ENCODE peak calls at places on chromosomes 2 and 18, in six cellular contexts. N is neural progenitor cell, B is psoas muscle, X is pancreas, W is H9, Q is HCT116. Z is an unnamed sample.

GRCh38 chr2:159084395-159085370 is 116.2 kb downstream of the TANC1 start:
- DNase-seq in N (no peak), B (no peak), X (no peak), W (no peak), Q (no peak), Z (no peak)

GRCh38 chr2:10054424-10054823 is 11.1 kb downstream of the KLF11 start:
- DNase-seq in N (no peak), B (no peak), X (no peak), W (no peak), Q (no peak), Z (no peak)

GRCh38 chr2:96225016-96225533 is 16.4 kb upstream of the STARD7 start:
- DNase-seq in N (no peak), B (no peak), X (no peak), W (no peak), Q (no peak), Z (no peak)

GRCh38 chr18:80119111-80119510 is 10.0 kb downstream of the ADNP2 start:
- DNase-seq in N (peak), B (no peak), X (no peak), W (no peak), Q (no peak), Z (no peak)

GRCh38 chr2:201254331-201254730 is 6.0 kb upstream of the CASP8 start:
- DNase-seq in N (no peak), B (no peak), X (peak), W (peak), Q (no peak), Z (peak)

GRCh38 chr2:200121931-200122330 is 166.5 kb downstream of the MAIP1 start:
- DNase-seq in N (no peak), B (no peak), X (no peak), W (no peak), Q (no peak), Z (no peak)

GRCh38 chr2:188983427-188984101 is 9.4 kb downstream of the COL3A1 start:
- DNase-seq in N (peak), B (no peak), X (no peak), W (no peak), Q (peak), Z (peak)

GRCh38 chr2:237737196-237737865 is 61.2 kb upstream of the RBM44 start:
- DNase-seq in N (no peak), B (no peak), X (no peak), W (no peak), Q (no peak), Z (no peak)

GRCh38 chr18:9802175-9802747 is 83.5 kb upstream of the TXNDC2 start:
- DNase-seq in N (no peak), B (no peak), X (no peak), W (no peak), Q (no peak), Z (no peak)

GRCh38 chr2:12796617-12797016 is 79.9 kb downstream of the TRIB2 start:
- DNase-seq in N (peak), B (no peak), X (no peak), W (no peak), Q (no peak), Z (no peak)

GRCh38 chr18:50033004-50033403 is 161.9 kb downstream of the MYO5B start:
- DNase-seq in N (no peak), B (no peak), X (no peak), W (no peak), Q (no peak), Z (no peak)

GRCh38 chr2:136905779-136906178 is 140.4 kb downstream of the THSD7B start:
- DNase-seq in N (no peak), B (no peak), X (no peak), W (no peak), Q (no peak), Z (no peak)

GRCh38 chr2:19676770-19677169 is 225.0 kb downstream of the TTC32 start:
- DNase-seq in N (peak), B (no peak), X (no peak), W (peak), Q (no peak), Z (no peak)

GRCh38 chr2:65353046-65353445 is 79.4 kb downstream of the SPRED2 start:
- DNase-seq in N (peak), B (no peak), X (no peak), W (peak), Q (no peak), Z (no peak)

GRCh38 chr2:128589681-128590080 is 271.0 kb upstream of the HS6ST1 start:
- DNase-seq in N (no peak), B (no peak), X (no peak), W (peak), Q (no peak), Z (no peak)

GRCh38 chr2:132977812-132978529 is 308.0 kb upstream of the LYPD1 start:
- DNase-seq in N (no peak), B (no peak), X (no peak), W (no peak), Q (no peak), Z (peak)

GRCh38 chr2:20225294-20226151 is 593 bp upstream of the SDC1 start:
- DNase-seq in N (peak), B (no peak), X (peak), W (peak), Q (peak), Z (no peak)

GRCh38 chr2:14706201-14706600 is 73.7 kb downstream of the LRATD1 start:
- DNase-seq in N (no peak), B (no peak), X (no peak), W (no peak), Q (no peak), Z (no peak)

GRCh38 chr18:40046596-40046995 is 1908.4 kb upstream of the PIK3C3 start:
- DNase-seq in N (no peak), B (no peak), X (no peak), W (no peak), Q (no peak), Z (no peak)

GRCh38 chr2:12722445-12723316 is 5.9 kb downstream of the TRIB2 start:
- DNase-seq in N (no peak), B (no peak), X (no peak), W (no peak), Q (no peak), Z (no peak)

GRCh38 chr2:31762085-31762484 is 181.3 kb upstream of the SRD5A2 start:
- DNase-seq in N (no peak), B (no peak), X (no peak), W (no peak), Q (no peak), Z (no peak)

GRCh38 chr2:99636432-99637034 is 146.7 kb upstream of the REV1 start:
- DNase-seq in N (no peak), B (peak), X (peak), W (no peak), Q (no peak), Z (no peak)

GRCh38 chr2:28454016-28454930 is 41.6 kb upstream of the PLB1 start:
- DNase-seq in N (no peak), B (no peak), X (no peak), W (no peak), Q (no peak), Z (peak)

GRCh38 chr2:71849603-71850305 is 297.9 kb downstream of the CYP26B1 start:
- DNase-seq in N (no peak), B (no peak), X (no peak), W (peak), Q (no peak), Z (no peak)

GRCh38 chr2:24201496-24201895 is 26.6 kb downstream of the FAM228A start:
- DNase-seq in N (no peak), B (no peak), X (no peak), W (no peak), Q (no peak), Z (no peak)

GRCh38 chr2:24204505-24204904 is 29.7 kb downstream of the FAM228A start:
- DNase-seq in N (no peak), B (no peak), X (no peak), W (no peak), Q (no peak), Z (no peak)

GRCh38 chr2:24206242-24206641 is 31.4 kb downstream of the FAM228A start:
- DNase-seq in N (no peak), B (no peak), X (no peak), W (no peak), Q (no peak), Z (no peak)

GRCh38 chr2:24203029-24203786 is 28.4 kb downstream of the FAM228A start:
- DNase-seq in N (peak), B (no peak), X (no peak), W (no peak), Q (no peak), Z (no peak)

GRCh38 chr2:24203787-24204150 is 28.9 kb downstream of the FAM228A start:
- DNase-seq in N (no peak), B (no peak), X (no peak), W (no peak), Q (no peak), Z (no peak)
- TF ChIP-seq CTCF in N (no peak), B (no peak), X (no peak), W (no peak), Q (no peak), Z (no peak)

GRCh38 chr2:111121028-111121872 is 536 bp downstream of the BCL2L11 start:
- DNase-seq in N (peak), B (peak), X (peak), W (peak), Q (no peak), Z (no peak)
- TF ChIP-seq CTCF in N (peak), B (no peak), X (no peak), W (no peak), Q (no peak), Z (no peak)

GRCh38 chr2:174605687-174606086 is 8.1 kb upstream of the WIPF1 start:
- DNase-seq in N (no peak), B (no peak), X (no peak), W (no peak), Q (peak), Z (no peak)
- TF ChIP-seq CTCF in N (peak), B (peak), X (peak), W (peak), Q (peak), Z (peak)

DNA sequence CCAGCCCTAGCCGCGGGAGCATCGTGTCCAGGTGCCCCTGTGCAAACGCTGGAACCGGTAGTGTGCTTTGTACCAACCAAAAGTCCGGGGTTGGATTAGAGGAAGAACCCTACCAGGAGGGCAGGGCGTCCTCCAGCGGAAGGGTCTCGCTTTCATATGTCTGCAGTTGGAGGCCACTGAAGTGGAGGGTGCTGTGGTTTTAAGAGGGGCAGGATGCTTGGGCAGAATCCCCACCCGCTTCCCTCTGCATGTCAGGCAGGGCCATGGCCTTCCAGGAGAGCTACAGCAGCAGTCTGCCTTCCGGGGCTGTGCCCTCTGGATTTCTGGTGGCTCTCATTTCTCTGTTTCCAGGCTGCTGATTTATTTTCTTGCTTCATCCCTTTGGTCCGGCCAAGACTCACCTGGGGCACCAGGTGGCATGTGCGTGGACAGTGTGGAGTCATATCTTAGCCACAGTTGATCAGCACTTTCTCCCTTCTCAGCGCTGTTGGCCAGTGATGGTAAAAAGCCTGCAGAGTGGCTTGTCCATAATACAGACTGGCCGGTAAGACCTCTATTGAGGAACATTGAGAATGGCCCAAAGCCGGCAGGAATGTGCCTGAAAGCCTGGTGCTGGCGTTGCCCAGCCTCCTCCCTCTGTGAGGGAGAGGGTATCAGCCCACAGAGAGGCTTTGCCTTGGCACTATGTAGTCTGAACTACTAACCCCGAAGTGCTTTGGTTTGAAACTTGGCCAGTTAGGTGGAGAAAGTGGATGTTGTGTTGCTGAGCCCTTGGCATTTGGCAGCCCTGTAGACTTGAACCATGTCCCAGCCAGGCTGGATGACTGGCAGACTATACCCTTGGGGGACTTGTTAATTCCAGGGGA is 1.8 kb downstream of the AGAP1 start:
- DNase-seq in N (peak), B (no peak), X (peak), W (no peak), Q (no peak), Z (no peak)
- TF ChIP-seq CTCF in N (no peak), B (no peak), X (no peak), W (no peak), Q (no peak), Z (no peak)

GRCh38 chr2:121582272-121582671 is 51.6 kb downstream of the RNU4ATAC start:
- DNase-seq in N (no peak), B (no peak), X (no peak), W (no peak), Q (no peak), Z (no peak)
- TF ChIP-seq CTCF in N (no peak), B (no peak), X (no peak), W (no peak), Q (no peak), Z (no peak)

DNA sequence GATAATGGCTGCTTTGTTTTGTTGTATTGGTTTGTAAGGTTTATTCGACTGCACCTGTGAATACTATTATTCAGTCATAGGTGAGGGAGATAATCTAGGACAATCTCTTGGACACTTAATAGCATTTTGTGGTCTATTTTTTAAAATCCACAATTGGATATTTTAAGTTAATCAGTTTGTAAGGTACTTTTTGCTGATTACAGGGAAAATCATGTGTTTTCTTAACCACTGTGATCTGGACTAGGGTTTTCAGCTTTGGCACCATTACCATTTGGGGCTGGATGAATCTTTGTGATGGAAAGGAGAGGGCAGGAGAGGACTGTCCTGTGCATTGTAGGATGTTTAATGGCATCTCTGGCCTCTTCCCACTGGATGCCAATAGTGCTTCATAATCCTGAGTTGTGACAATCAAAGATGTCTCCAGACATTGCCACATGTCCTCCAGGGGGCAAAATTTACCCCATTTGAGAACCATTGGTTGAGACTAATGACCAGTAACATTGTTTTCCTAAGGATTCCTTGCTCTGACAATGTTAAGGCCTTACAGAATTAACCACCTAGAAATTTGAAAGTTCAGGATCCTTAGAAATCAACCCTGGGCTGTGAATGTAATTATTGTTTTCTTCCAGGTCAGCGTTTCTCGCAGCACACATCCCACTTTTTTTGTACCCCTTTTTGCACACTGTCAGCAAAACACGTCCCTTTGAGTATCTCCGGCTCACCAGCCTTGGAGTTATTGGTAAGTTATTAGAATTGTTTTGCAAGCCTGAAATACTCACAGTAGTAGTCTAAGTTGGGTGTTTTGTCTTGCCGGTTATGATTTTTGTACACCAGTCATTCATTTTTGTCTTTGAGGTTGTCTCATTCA is 15.6 kb downstream of the CNOT9 start:
- DNase-seq in N (no peak), B (no peak), X (no peak), W (no peak), Q (no peak), Z (no peak)
- TF ChIP-seq CTCF in N (peak), B (no peak), X (no peak), W (peak), Q (peak), Z (peak)

GRCh38 chr2:231395188-231396057 is at the start of gene B3GNT7:
- DNase-seq in N (peak), B (no peak), X (peak), W (no peak), Q (no peak), Z (no peak)

GRCh38 chr2:231391981-231392380 is 3.5 kb upstream of the B3GNT7 start:
- DNase-seq in N (no peak), B (no peak), X (no peak), W (no peak), Q (no peak), Z (no peak)

GRCh38 chr2:231392431-231393148 is 2.9 kb upstream of the B3GNT7 start:
- DNase-seq in N (no peak), B (no peak), X (no peak), W (no peak), Q (no peak), Z (no peak)

GRCh38 chr2:231394201-231395141 is 1.0 kb upstream of the B3GNT7 start:
- DNase-seq in N (peak), B (no peak), X (peak), W (peak), Q (no peak), Z (no peak)

DNA sequence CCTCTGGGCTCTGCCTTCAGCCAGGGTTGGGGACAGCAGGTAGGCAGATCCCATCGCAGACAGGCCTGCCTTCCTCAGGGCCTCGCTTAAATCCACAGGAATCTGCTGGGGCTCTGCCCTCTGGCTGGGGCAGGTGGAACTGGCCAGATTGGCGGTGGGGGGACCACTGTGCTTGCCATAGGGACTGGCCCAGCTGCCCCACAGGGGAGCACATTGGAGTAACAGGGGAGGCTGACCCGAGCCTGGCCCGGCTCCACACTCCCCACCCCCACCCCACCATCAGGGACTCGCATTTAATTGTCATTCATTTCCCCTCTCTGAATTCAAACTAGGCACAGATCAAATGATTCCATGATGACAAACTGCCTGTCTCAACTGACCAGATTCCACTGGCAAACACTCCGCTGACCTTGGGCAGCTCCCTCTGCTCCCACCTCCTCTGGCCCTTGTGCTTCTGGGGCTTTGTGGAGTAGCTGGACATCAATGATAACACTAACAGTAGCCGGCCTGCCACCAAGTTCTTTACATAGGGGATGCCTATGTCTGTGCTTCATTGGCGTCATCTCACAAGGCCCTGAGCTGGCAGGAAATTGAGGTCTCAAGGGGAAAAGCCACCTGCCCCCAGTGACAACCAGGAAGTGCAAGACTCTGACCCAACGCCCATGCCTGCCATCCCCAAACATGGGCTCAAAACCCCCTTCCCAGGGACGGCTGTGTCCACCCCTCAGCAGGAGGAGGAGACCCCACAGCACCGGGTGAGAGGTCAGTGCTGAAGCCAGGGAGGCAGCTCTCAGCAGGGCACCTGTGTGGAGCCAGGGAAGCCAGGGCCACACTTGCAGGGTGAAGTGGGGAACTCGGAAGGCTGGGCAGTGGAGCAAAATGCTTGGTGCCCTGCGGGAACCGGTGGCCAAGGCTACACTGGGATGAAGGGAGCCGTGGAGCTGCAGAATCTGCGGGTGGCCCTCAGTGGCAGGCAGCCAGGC is 2.1 kb upstream of the B3GNT7 start:
- DNase-seq in N (peak), B (no peak), X (no peak), W (peak), Q (no peak), Z (no peak)
- TF ChIP-seq CTCF in N (peak), B (peak), X (no peak), W (peak), Q (peak), Z (peak)